ENCODE peak calls at places on chromosomes 5 and 9, in nine cellular contexts. B, I, T, G, Q, M, S, F and R are unnamed samples.

GRCh38 chr5:170581211-170581610 is 77.4 kb downstream of the KCNIP1 start:
- DNase-seq in B (no peak), I (no peak), T (no peak), G (no peak), Q (no peak), M (no peak), S (no peak), F (no peak), R (no peak)

GRCh38 chr5:150624334-150625163 is 15.9 kb upstream of the SYNPO start:
- DNase-seq in B (peak; percentile 27), I (no peak), T (no peak), G (no peak), Q (no peak), M (no peak), S (no peak), F (peak; percentile 19), R (no peak)

GRCh38 chr5:98904786-98905185 is 24.0 kb downstream of the CHD1 start:
- DNase-seq in B (no peak), I (no peak), T (no peak), G (no peak), Q (no peak), M (no peak), S (no peak), F (no peak), R (no peak)

GRCh38 chr9:131969469-131969989 is 110.1 kb downstream of the MED27 start:
- DNase-seq in B (no peak), I (no peak), T (peak; percentile 81), G (no peak), Q (no peak), M (no peak), S (no peak), F (no peak), R (no peak)

GRCh38 chr9:136239963-136240330 is 5.7 kb downstream of the QSOX2 start:
- DNase-seq in B (no peak), I (no peak), T (no peak), G (no peak), Q (no peak), M (no peak), S (no peak), F (no peak), R (no peak)

GRCh38 chr9:99039388-99040182 is 65.3 kb upstream of the TGFBR1 start:
- DNase-seq in B (no peak), I (no peak), T (peak; percentile 20), G (no peak), Q (no peak), M (no peak), S (no peak), F (no peak), R (no peak)

GRCh38 chr5:90803891-90804290 is 245.3 kb downstream of the ADGRV1 start:
- DNase-seq in B (no peak), I (no peak), T (no peak), G (no peak), Q (peak; percentile 12), M (no peak), S (no peak), F (no peak), R (no peak)

GRCh38 chr9:105103776-105104175 is 140.7 kb upstream of the SLC44A1 start:
- DNase-seq in B (no peak), I (no peak), T (no peak), G (no peak), Q (peak; percentile 17), M (no peak), S (no peak), F (no peak), R (no peak)

GRCh38 chr5:65213921-65214525 is 267.7 kb downstream of the ADAMTS6 start:
- DNase-seq in B (no peak), I (no peak), T (peak; percentile 42), G (no peak), Q (no peak), M (no peak), S (no peak), F (no peak), R (no peak)

GRCh38 chr9:137970686-137971476 is 93.3 kb downstream of the CACNA1B start:
- DNase-seq in B (no peak), I (no peak), T (no peak), G (no peak), Q (no peak), M (peak; percentile 42), S (no peak), F (no peak), R (no peak)

GRCh38 chr9:134925011-134925511 is 7.3 kb upstream of the FCN1 start:
- DNase-seq in B (no peak), I (no peak), T (no peak), G (no peak), Q (no peak), M (peak; percentile 9), S (no peak), F (no peak), R (no peak)

GRCh38 chr9:71036501-71036900 is 84.9 kb downstream of the TRPM3 start:
- DNase-seq in B (no peak), I (peak; percentile 57), T (peak; percentile 67), G (peak; percentile 2), Q (peak; percentile 9), M (no peak), S (no peak), F (no peak), R (no peak)